ENCODE peak calls at places on chromosome 10, in four cellular contexts. S, K, P and O are unnamed samples.

GRCh38 chr10:117004238-117004626 is 755 bp downstream of the SHTN1 start:
- DNase-seq in K (no peak), P (no peak), S (no peak), O (no peak)

GRCh38 chr10:10094700-10095099 is 923.0 kb upstream of the CELF2 start:
- DNase-seq in K (no peak), S (no peak), P (no peak), O (no peak)

GRCh38 chr10:110852255-110852896 is 19.4 kb upstream of the PDCD4 start:
- DNase-seq in S (peak), P (peak), K (peak), O (no peak)

GRCh38 chr10:79184141-79184625 is 115.4 kb downstream of the ZMIZ1 start:
- DNase-seq in K (no peak), S (peak), P (peak), O (no peak)

GRCh38 chr10:28551086-28551485 is 18.2 kb downstream of the WAC start:
- DNase-seq in P (no peak), K (no peak), S (no peak), O (no peak)

GRCh38 chr10:114749014-114749413 is 72.6 kb upstream of the FHIP2A start:
- DNase-seq in K (no peak), P (no peak), S (no peak), O (no peak)

GRCh38 chr10:69438531-69439349 is 12.5 kb upstream of the TSPAN15 start:
- DNase-seq in S (no peak), K (no peak), P (no peak), O (no peak)

GRCh38 chr10:85565381-85565780 is 801.2 kb downstream of the GRID1 start:
- DNase-seq in S (no peak), P (no peak), K (no peak), O (no peak)

GRCh38 chr10:91758303-91759146 is 39.7 kb upstream of the TNKS2 start:
- DNase-seq in S (no peak), K (no peak), P (no peak), O (no peak)

GRCh38 chr10:44467090-44467489 is 82.2 kb upstream of the CXCL12 start:
- DNase-seq in K (no peak), S (no peak), P (peak), O (no peak)

GRCh38 chr10:86757110-86757790 is 831 bp downstream of the BMPR1A start:
- DNase-seq in S (peak), K (peak), P (peak), O (no peak)

GRCh38 chr10:110863361-110863760 is 8.4 kb upstream of the PDCD4 start:
- DNase-seq in S (no peak), K (no peak), P (no peak), O (no peak)

GRCh38 chr10:93873427-93874115 is 20.2 kb upstream of the SLC35G1 start:
- DNase-seq in S (no peak), P (no peak), K (no peak), O (no peak)

GRCh38 chr10:72567421-72567820 is 58.5 kb downstream of the MICU1 start:
- DNase-seq in P (no peak), S (no peak), K (no peak), O (no peak)
- H3K27ac ChIP-seq in P (no peak), S (no peak), K (no peak), O (no peak)

DNA sequence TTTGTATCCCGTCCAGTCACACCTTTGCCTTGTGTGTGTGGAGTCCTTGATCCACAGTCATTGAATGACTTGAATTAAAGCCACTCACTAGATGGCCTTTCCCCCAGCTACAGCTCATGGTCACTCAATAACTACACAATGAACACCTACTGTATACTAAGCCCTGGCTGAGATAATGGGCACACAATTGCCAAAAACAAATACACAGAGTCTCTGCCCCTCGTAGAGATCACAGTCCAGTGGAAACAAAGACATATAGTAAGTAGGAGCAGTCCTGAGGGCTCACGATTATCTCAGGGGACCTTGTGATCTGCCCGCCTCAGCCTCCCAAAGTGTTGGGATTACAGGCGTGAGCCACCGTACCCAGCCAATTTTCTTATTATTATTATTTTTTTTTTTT is 22.1 kb upstream of the DDIT4 start:
- DNase-seq in S (no peak), P (no peak), K (no peak), O (no peak)
- H3K27ac ChIP-seq in S (no peak), P (no peak), K (no peak), O (peak)

GRCh38 chr10:77865585-77866324 is 60.8 kb downstream of the DLG5 start:
- DNase-seq in P (no peak), S (no peak), K (no peak), O (no peak)

GRCh38 chr10:77864151-77864851 is 62.3 kb downstream of the DLG5 start:
- DNase-seq in P (no peak), S (no peak), K (no peak), O (no peak)

GRCh38 chr10:77866598-77866997 is 60.0 kb downstream of the DLG5 start:
- DNase-seq in S (no peak), P (no peak), K (no peak), O (no peak)

GRCh38 chr10:77869626-77870420 is 56.7 kb downstream of the DLG5 start:
- DNase-seq in K (no peak), P (no peak), S (no peak), O (no peak)

GRCh38 chr10:77867124-77867715 is 59.3 kb downstream of the DLG5 start:
- DNase-seq in K (no peak), P (no peak), S (no peak), O (no peak)
- H3K27ac ChIP-seq in K (no peak), P (no peak), S (no peak), O (no peak)

GRCh38 chr10:29946614-29946952 is 112.8 kb downstream of the JCAD start:
- DNase-seq in P (no peak), K (no peak), S (no peak), O (no peak)
- H3K27ac ChIP-seq in P (peak), K (peak), S (peak), O (peak)

GRCh38 chr10:49313501-49314070 is 14.6 kb downstream of the C10orf71 start:
- DNase-seq in S (no peak), K (no peak), P (no peak), O (no peak)

GRCh38 chr10:49320191-49320590 is 21.2 kb downstream of the C10orf71 start:
- DNase-seq in S (no peak), P (no peak), K (no peak), O (no peak)

GRCh38 chr10:49318751-49319150 is 19.8 kb downstream of the C10orf71 start:
- DNase-seq in P (no peak), K (no peak), S (no peak), O (no peak)

GRCh38 chr10:49321021-49321420 is 22.1 kb downstream of the C10orf71 start:
- DNase-seq in S (no peak), K (no peak), P (no peak), O (no peak)

DNA sequence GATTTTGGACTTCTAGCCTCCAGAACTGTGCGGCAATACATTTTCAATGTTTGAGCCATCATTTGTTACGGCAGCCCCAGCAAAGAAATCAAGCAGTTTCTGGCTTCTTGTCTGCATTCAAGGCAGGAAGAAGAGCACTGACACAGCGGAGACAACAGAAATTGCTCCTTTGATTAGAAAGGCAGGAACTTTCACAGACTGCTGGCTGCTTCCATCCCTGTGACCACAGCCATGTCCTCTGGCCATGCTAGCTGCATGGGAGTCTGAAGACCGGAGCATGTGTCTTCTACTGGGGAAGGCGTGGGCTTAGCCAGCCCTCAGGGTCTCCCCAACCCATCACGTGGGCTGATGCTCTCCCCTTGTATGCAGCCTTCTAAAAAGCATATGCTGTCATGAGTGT is 19.1 kb downstream of the C10orf71 start:
- DNase-seq in S (no peak), K (no peak), P (no peak), O (no peak)
- H3K27ac ChIP-seq in S (no peak), K (no peak), P (no peak), O (no peak)

DNA sequence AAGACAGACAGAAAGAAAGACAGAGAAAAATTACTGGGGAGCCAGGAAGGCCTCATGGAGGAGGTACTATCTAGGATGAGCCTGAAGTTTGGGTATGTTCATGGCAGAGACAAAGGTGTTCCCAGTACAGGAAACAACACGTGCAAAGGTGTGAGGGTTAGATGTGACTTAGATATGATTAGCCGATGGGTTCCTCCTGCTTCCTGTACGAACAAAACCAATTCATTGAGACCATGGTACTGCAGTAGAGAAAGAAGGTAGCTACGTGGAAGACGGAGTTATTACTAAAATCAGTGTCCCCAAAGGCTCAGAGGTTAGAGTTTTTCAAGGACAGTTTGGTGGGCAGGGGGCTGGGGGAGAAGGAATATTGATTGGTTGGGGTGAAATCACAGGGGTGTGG is 55.2 kb upstream of the CHST3 start:
- DNase-seq in K (no peak), P (no peak), S (no peak), O (no peak)
- H3K27ac ChIP-seq in K (no peak), P (no peak), S (no peak), O (no peak)